ENCODE peak calls at places on chromosomes 7 and 10, in eight cellular contexts. One of them, this sample, is unnamed.

GRCh38 chr10:116417821-116418220 is 9.8 kb upstream of the PNLIPRP3 start:
- DNase-seq in COR-L47: no peak
- DNase-seq in stimulated activated CD8-positive, alpha-beta memory T cell treated with anti-CD3 and anti-CD28 coated beads, Interleukin-7, amount 100 ng/mL, for 4 hours: no peak
- DNase-seq in iPS DF 19.7: no peak
- DNase-seq in T-helper 1 cell: no peak
- DNase-seq in activated naive CD4-positive, alpha-beta T cell: no peak
- DNase-seq in EH: no peak
- DNase-seq in posterior cingulate gyrus: no peak
- DNase-seq in this sample: no peak

GRCh38 chr7:28358423-28358868 is 53.9 kb upstream of the CREB5 start:
- DNase-seq in T-helper 1 cell: no peak
- DNase-seq in iPS DF 19.7: peak; percentile 50
- DNase-seq in posterior cingulate gyrus: no peak
- DNase-seq in stimulated activated CD8-positive, alpha-beta memory T cell treated with anti-CD3 and anti-CD28 coated beads, Interleukin-7, amount 100 ng/mL, for 4 hours: no peak
- DNase-seq in EH: peak; percentile 98
- DNase-seq in COR-L47: no peak
- DNase-seq in activated naive CD4-positive, alpha-beta T cell: no peak
- DNase-seq in this sample: no peak

GRCh38 chr10:75508814-75509306 is 77.4 kb downstream of the LRMDA start:
- DNase-seq in stimulated activated CD8-positive, alpha-beta memory T cell treated with anti-CD3 and anti-CD28 coated beads, Interleukin-7, amount 100 ng/mL, for 4 hours: no peak
- DNase-seq in activated naive CD4-positive, alpha-beta T cell: no peak
- DNase-seq in COR-L47: no peak
- DNase-seq in posterior cingulate gyrus: no peak
- DNase-seq in iPS DF 19.7: no peak
- DNase-seq in T-helper 1 cell: no peak
- DNase-seq in EH: no peak
- DNase-seq in this sample: no peak

GRCh38 chr7:1897076-1897860 is 227.2 kb downstream of the ELFN1 start:
- DNase-seq in posterior cingulate gyrus: no peak
- DNase-seq in EH: no peak
- DNase-seq in activated naive CD4-positive, alpha-beta T cell: no peak
- DNase-seq in COR-L47: no peak
- DNase-seq in iPS DF 19.7: no peak
- DNase-seq in T-helper 1 cell: no peak
- DNase-seq in stimulated activated CD8-positive, alpha-beta memory T cell treated with anti-CD3 and anti-CD28 coated beads, Interleukin-7, amount 100 ng/mL, for 4 hours: no peak
- DNase-seq in this sample: no peak

GRCh38 chr10:132135398-132135872 is 51.3 kb upstream of the DPYSL4 start:
- DNase-seq in stimulated activated CD8-positive, alpha-beta memory T cell treated with anti-CD3 and anti-CD28 coated beads, Interleukin-7, amount 100 ng/mL, for 4 hours: no peak
- DNase-seq in EH: no peak
- DNase-seq in posterior cingulate gyrus: peak; percentile 26
- DNase-seq in iPS DF 19.7: no peak
- DNase-seq in activated naive CD4-positive, alpha-beta T cell: no peak
- DNase-seq in T-helper 1 cell: no peak
- DNase-seq in COR-L47: no peak
- DNase-seq in this sample: no peak

GRCh38 chr10:120278069-120278468 is 179.0 kb upstream of the PLPP4 start:
- DNase-seq in EH: no peak
- DNase-seq in iPS DF 19.7: peak; percentile 28
- DNase-seq in activated naive CD4-positive, alpha-beta T cell: no peak
- DNase-seq in T-helper 1 cell: no peak
- DNase-seq in stimulated activated CD8-positive, alpha-beta memory T cell treated with anti-CD3 and anti-CD28 coated beads, Interleukin-7, amount 100 ng/mL, for 4 hours: no peak
- DNase-seq in COR-L47: no peak
- DNase-seq in posterior cingulate gyrus: no peak
- DNase-seq in this sample: no peak

GRCh38 chr10:68261132-68261856 is 29.4 kb upstream of the ATOH7 start:
- DNase-seq in posterior cingulate gyrus: no peak
- DNase-seq in COR-L47: no peak
- DNase-seq in T-helper 1 cell: no peak
- DNase-seq in stimulated activated CD8-positive, alpha-beta memory T cell treated with anti-CD3 and anti-CD28 coated beads, Interleukin-7, amount 100 ng/mL, for 4 hours: no peak
- DNase-seq in activated naive CD4-positive, alpha-beta T cell: no peak
- DNase-seq in iPS DF 19.7: no peak
- DNase-seq in EH: peak; percentile 12
- DNase-seq in this sample: no peak

GRCh38 chr10:84837041-84837766 is 508.8 kb downstream of the CCSER2 start:
- DNase-seq in activated naive CD4-positive, alpha-beta T cell: no peak
- DNase-seq in T-helper 1 cell: no peak
- DNase-seq in COR-L47: peak; percentile 34
- DNase-seq in iPS DF 19.7: no peak
- DNase-seq in posterior cingulate gyrus: no peak
- DNase-seq in EH: no peak
- DNase-seq in stimulated activated CD8-positive, alpha-beta memory T cell treated with anti-CD3 and anti-CD28 coated beads, Interleukin-7, amount 100 ng/mL, for 4 hours: no peak
- DNase-seq in this sample: no peak